ENCODE peak calls at places on chromosomes 1 and 21, in ten cellular contexts. One of them, this sample, is unnamed.

GRCh38 chr1:206635983-206636354 is 633 bp downstream of the DYRK3 start:
- DNase-seq in pancreas: no peak
- DNase-seq in stimulated activated CD4-positive, alpha-beta T cell treated with anti-CD3 and anti-CD28 coated beads, Interleukin-1b, Interleukin-23, amount 100 ng/mL, for 4 hours: no peak
- DNase-seq in astrocyte of the cerebellum: no peak
- DNase-seq in amniotic stem cell: no peak
- DNase-seq in endothelial cell: no peak
- DNase-seq in upper lobe of right lung: no peak
- DNase-seq in ELR: peak; percentile 51
- DNase-seq in ELF-1: no peak
- DNase-seq in globus pallidus: no peak
- DNase-seq in this sample: peak; percentile 11

GRCh38 chr1:203273869-203274602 is 31.3 kb upstream of the BTG2 start:
- DNase-seq in ELR: no peak
- DNase-seq in pancreas: no peak
- DNase-seq in ELF-1: no peak
- DNase-seq in globus pallidus: peak; percentile 73
- DNase-seq in amniotic stem cell: no peak
- DNase-seq in endothelial cell: no peak
- DNase-seq in astrocyte of the cerebellum: no peak
- DNase-seq in stimulated activated CD4-positive, alpha-beta T cell treated with anti-CD3 and anti-CD28 coated beads, Interleukin-1b, Interleukin-23, amount 100 ng/mL, for 4 hours: no peak
- DNase-seq in upper lobe of right lung: peak; percentile 80
- DNase-seq in this sample: no peak

GRCh38 chr1:31434101-31434871 is 21.3 kb downstream of the SERINC2 start:
- DNase-seq in ELR: no peak
- DNase-seq in astrocyte of the cerebellum: no peak
- DNase-seq in pancreas: no peak
- DNase-seq in endothelial cell: no peak
- DNase-seq in amniotic stem cell: no peak
- DNase-seq in ELF-1: peak; percentile 31
- DNase-seq in upper lobe of right lung: peak; percentile 58
- DNase-seq in globus pallidus: no peak
- DNase-seq in stimulated activated CD4-positive, alpha-beta T cell treated with anti-CD3 and anti-CD28 coated beads, Interleukin-1b, Interleukin-23, amount 100 ng/mL, for 4 hours: no peak
- DNase-seq in this sample: no peak

GRCh38 chr1:163290025-163290610 is 31.6 kb upstream of the NUF2 start:
- DNase-seq in endothelial cell: no peak
- DNase-seq in globus pallidus: no peak
- DNase-seq in ELR: no peak
- DNase-seq in upper lobe of right lung: no peak
- DNase-seq in amniotic stem cell: no peak
- DNase-seq in ELF-1: no peak
- DNase-seq in astrocyte of the cerebellum: no peak
- DNase-seq in pancreas: no peak
- DNase-seq in stimulated activated CD4-positive, alpha-beta T cell treated with anti-CD3 and anti-CD28 coated beads, Interleukin-1b, Interleukin-23, amount 100 ng/mL, for 4 hours: no peak
- DNase-seq in this sample: no peak

GRCh38 chr1:221430133-221430960 is 311.5 kb downstream of the DUSP10 start:
- DNase-seq in amniotic stem cell: no peak
- DNase-seq in stimulated activated CD4-positive, alpha-beta T cell treated with anti-CD3 and anti-CD28 coated beads, Interleukin-1b, Interleukin-23, amount 100 ng/mL, for 4 hours: no peak
- DNase-seq in astrocyte of the cerebellum: no peak
- DNase-seq in ELF-1: no peak
- DNase-seq in pancreas: no peak
- DNase-seq in upper lobe of right lung: no peak
- DNase-seq in endothelial cell: no peak
- DNase-seq in globus pallidus: no peak
- DNase-seq in ELR: no peak
- DNase-seq in this sample: no peak

GRCh38 chr1:17081439-17081838 is 27.6 kb upstream of the SDHB start:
- DNase-seq in amniotic stem cell: no peak
- DNase-seq in stimulated activated CD4-positive, alpha-beta T cell treated with anti-CD3 and anti-CD28 coated beads, Interleukin-1b, Interleukin-23, amount 100 ng/mL, for 4 hours: no peak
- DNase-seq in astrocyte of the cerebellum: no peak
- DNase-seq in endothelial cell: no peak
- DNase-seq in pancreas: peak; percentile 94
- DNase-seq in upper lobe of right lung: no peak
- DNase-seq in globus pallidus: no peak
- DNase-seq in ELF-1: no peak
- DNase-seq in ELR: no peak
- DNase-seq in this sample: no peak

GRCh38 chr1:202242080-202242419 is 48.5 kb downstream of the LGR6 start:
- DNase-seq in amniotic stem cell: no peak
- DNase-seq in upper lobe of right lung: no peak
- DNase-seq in pancreas: no peak
- DNase-seq in globus pallidus: no peak
- DNase-seq in stimulated activated CD4-positive, alpha-beta T cell treated with anti-CD3 and anti-CD28 coated beads, Interleukin-1b, Interleukin-23, amount 100 ng/mL, for 4 hours: no peak
- DNase-seq in endothelial cell: no peak
- DNase-seq in ELF-1: no peak
- DNase-seq in ELR: no peak
- DNase-seq in astrocyte of the cerebellum: no peak
- DNase-seq in this sample: no peak

GRCh38 chr1:168472244-168472643 is 71.6 kb downstream of the XCL2 start:
- DNase-seq in ELR: no peak
- DNase-seq in ELF-1: no peak
- DNase-seq in amniotic stem cell: no peak
- DNase-seq in pancreas: no peak
- DNase-seq in globus pallidus: no peak
- DNase-seq in endothelial cell: no peak
- DNase-seq in upper lobe of right lung: no peak
- DNase-seq in stimulated activated CD4-positive, alpha-beta T cell treated with anti-CD3 and anti-CD28 coated beads, Interleukin-1b, Interleukin-23, amount 100 ng/mL, for 4 hours: no peak
- DNase-seq in astrocyte of the cerebellum: no peak
- DNase-seq in this sample: no peak

GRCh38 chr21:25361765-25362164 is 245.5 kb downstream of the MRPL39 start:
- DNase-seq in ELR: no peak
- DNase-seq in stimulated activated CD4-positive, alpha-beta T cell treated with anti-CD3 and anti-CD28 coated beads, Interleukin-1b, Interleukin-23, amount 100 ng/mL, for 4 hours: no peak
- DNase-seq in endothelial cell: no peak
- DNase-seq in amniotic stem cell: no peak
- DNase-seq in astrocyte of the cerebellum: no peak
- DNase-seq in globus pallidus: no peak
- DNase-seq in upper lobe of right lung: no peak
- DNase-seq in ELF-1: no peak
- DNase-seq in pancreas: no peak
- DNase-seq in this sample: no peak

GRCh38 chr1:217369271-217369981 is 261.5 kb downstream of the GPATCH2 start:
- DNase-seq in astrocyte of the cerebellum: no peak
- DNase-seq in stimulated activated CD4-positive, alpha-beta T cell treated with anti-CD3 and anti-CD28 coated beads, Interleukin-1b, Interleukin-23, amount 100 ng/mL, for 4 hours: no peak
- DNase-seq in ELF-1: peak; percentile 40
- DNase-seq in pancreas: no peak
- DNase-seq in upper lobe of right lung: no peak
- DNase-seq in ELR: no peak
- DNase-seq in endothelial cell: no peak
- DNase-seq in globus pallidus: no peak
- DNase-seq in amniotic stem cell: no peak
- DNase-seq in this sample: no peak

GRCh38 chr1:175635092-175635491 is 108.3 kb downstream of the TNR start:
- DNase-seq in globus pallidus: no peak
- DNase-seq in pancreas: peak; percentile 77
- DNase-seq in endothelial cell: no peak
- DNase-seq in amniotic stem cell: no peak
- DNase-seq in ELR: no peak
- DNase-seq in astrocyte of the cerebellum: no peak
- DNase-seq in ELF-1: no peak
- DNase-seq in stimulated activated CD4-positive, alpha-beta T cell treated with anti-CD3 and anti-CD28 coated beads, Interleukin-1b, Interleukin-23, amount 100 ng/mL, for 4 hours: no peak
- DNase-seq in upper lobe of right lung: no peak
- DNase-seq in this sample: no peak

GRCh38 chr1:233730809-233731208 is 116.9 kb downstream of the KCNK1 start:
- DNase-seq in ELF-1: peak; percentile 89
- DNase-seq in endothelial cell: no peak
- DNase-seq in astrocyte of the cerebellum: no peak
- DNase-seq in amniotic stem cell: no peak
- DNase-seq in upper lobe of right lung: no peak
- DNase-seq in pancreas: no peak
- DNase-seq in globus pallidus: no peak
- DNase-seq in ELR: no peak
- DNase-seq in stimulated activated CD4-positive, alpha-beta T cell treated with anti-CD3 and anti-CD28 coated beads, Interleukin-1b, Interleukin-23, amount 100 ng/mL, for 4 hours: no peak
- DNase-seq in this sample: no peak

GRCh38 chr1:28915036-28915895 is 897 bp downstream of the EPB41 start:
- DNase-seq in globus pallidus: peak; percentile 4
- DNase-seq in pancreas: no peak
- DNase-seq in amniotic stem cell: no peak
- DNase-seq in endothelial cell: peak; percentile 15
- DNase-seq in stimulated activated CD4-positive, alpha-beta T cell treated with anti-CD3 and anti-CD28 coated beads, Interleukin-1b, Interleukin-23, amount 100 ng/mL, for 4 hours: no peak
- DNase-seq in ELR: peak; percentile 43
- DNase-seq in upper lobe of right lung: no peak
- DNase-seq in ELF-1: peak; percentile 78
- DNase-seq in astrocyte of the cerebellum: peak; percentile 28
- DNase-seq in this sample: no peak

This sample was measured in HS-5.